ENCODE peak calls at places on chromosomes 5 and 9, in seven cellular contexts. S, V, T, Y, W, L and C are unnamed samples.

GRCh38 chr9:127608104-127608966 is 3.7 kb upstream of the STXBP1 start:
- DNase-seq in Y (peak), W (peak), T (peak), S (peak), V (peak), L (no peak), C (no peak)

GRCh38 chr5:149679876-149680809 is 50.0 kb upstream of the PPARGC1B start:
- DNase-seq in T (no peak), L (no peak), S (no peak), Y (no peak), W (no peak), V (peak), C (no peak)

GRCh38 chr9:93121316-93122241 is 12.5 kb downstream of the NINJ1 start:
- DNase-seq in W (no peak), T (no peak), V (peak), L (no peak), S (no peak), Y (no peak), C (no peak)

GRCh38 chr5:167861134-167861930 is 430.1 kb upstream of the WWC1 start:
- DNase-seq in T (peak), V (no peak), Y (peak), L (no peak), W (peak), S (no peak), C (no peak)

GRCh38 chr9:28093141-28093540 is 519.9 kb upstream of the C9orf72 start:
- DNase-seq in S (no peak), L (no peak), T (no peak), W (no peak), V (no peak), Y (no peak), C (no peak)

GRCh38 chr9:35697486-35697885 is 7.8 kb upstream of the TPM2 start:
- DNase-seq in V (peak), S (no peak), L (no peak), W (no peak), T (no peak), Y (no peak), C (no peak)

GRCh38 chr9:17795708-17796107 is 216.8 kb downstream of the SH3GL2 start:
- DNase-seq in Y (no peak), L (no peak), S (no peak), V (peak), T (no peak), W (no peak), C (no peak)

GRCh38 chr5:73615085-73615484 is 10.9 kb upstream of the ARHGEF28 start:
- DNase-seq in L (no peak), V (no peak), W (no peak), Y (peak), T (no peak), S (no peak), C (no peak)

GRCh38 chr5:127030259-127031146 is at the start of gene MARCHF3:
- DNase-seq in S (peak), T (peak), L (peak), Y (peak), V (peak), W (peak), C (peak)

DNA sequence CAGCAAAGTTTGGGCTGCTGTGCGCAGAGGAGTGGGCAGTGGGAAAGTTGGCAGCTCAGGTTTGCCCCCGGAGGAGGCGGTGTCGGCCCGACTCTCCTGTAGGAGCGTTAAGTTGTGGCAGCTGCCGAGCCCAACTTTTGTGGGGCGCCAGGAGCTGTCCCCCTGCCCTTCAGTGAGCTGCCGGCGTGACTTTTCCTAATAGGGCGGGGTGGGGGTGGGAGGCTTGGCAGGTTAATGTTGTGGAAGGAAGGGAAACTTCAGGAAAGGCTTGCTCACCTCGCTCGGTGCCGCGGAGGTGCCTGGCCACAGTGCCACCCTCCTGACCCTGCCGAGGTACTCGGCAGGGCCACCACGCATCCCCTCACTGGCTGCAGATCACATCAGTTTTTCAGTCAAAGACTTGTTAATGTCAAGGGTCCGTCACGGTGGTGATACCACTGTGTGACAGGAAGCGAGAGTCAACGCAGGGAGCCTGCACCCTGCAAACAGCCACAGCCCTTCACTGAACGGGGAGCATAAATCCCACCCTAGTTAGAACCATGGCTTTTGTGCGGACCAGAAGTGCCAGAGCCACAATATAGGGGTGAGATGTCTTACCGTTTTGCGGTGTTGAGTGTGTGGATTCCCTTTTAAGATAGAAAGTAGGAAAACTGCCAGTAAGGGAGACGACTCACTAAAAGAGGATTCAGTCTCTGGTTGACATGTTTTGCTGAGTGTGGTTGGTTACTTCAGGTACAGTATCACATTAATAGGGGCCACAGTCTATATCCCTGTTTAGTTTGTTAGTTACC is 746 bp downstream of the LNPEP start:
- DNase-seq in T (peak), L (peak), V (peak), S (peak), Y (peak), W (no peak), C (peak)
- TF ChIP-seq CTCF in T (no peak), L (no peak), V (no peak), S (no peak), Y (no peak), W (peak), C (no peak)

DNA sequence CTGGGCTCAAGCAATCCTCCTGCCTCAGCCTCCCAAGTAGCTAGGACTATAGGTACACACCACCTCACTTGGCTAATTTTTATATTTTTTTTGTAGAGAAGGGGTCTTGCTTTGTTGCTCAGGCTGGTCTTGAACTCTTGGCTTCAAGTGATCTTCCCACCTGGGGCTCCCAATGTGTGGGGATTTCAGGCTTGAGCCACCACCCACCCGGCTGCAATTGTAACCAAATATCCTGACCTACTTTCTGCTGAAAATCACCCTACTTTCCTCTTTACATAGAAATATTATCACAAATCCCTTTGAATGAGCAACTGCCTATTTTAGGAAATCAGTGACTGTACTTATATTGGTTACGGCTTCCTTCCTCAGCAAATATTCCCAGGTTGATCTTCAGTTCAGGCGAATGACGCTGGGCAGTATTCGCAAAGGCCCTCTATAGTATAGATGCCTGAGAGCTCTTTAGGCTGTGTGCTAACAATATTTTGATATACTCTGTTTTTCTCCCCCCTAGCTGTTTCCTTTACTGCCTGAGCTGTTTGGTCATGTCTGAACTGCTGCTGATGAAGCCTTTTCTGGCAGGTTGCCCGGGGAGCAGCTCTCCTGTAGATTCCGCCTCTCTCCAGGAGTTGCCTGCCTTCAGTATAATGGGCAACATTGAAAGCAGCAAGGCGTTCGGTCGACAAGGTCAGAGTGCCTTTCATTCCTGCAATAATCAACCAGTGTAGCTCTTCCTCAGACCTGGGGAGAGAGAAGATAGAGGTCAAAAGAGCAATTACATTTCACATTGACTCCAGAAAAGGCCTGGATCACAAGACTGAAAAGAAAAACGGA is 59.8 kb upstream of the ZNF608 start:
- DNase-seq in Y (peak), S (no peak), V (peak), L (peak), W (peak), T (peak), C (no peak)
- H3K4me3 ChIP-seq in Y (no peak), S (no peak), V (no peak), L (no peak), W (no peak), T (no peak), C (no peak)

DNA sequence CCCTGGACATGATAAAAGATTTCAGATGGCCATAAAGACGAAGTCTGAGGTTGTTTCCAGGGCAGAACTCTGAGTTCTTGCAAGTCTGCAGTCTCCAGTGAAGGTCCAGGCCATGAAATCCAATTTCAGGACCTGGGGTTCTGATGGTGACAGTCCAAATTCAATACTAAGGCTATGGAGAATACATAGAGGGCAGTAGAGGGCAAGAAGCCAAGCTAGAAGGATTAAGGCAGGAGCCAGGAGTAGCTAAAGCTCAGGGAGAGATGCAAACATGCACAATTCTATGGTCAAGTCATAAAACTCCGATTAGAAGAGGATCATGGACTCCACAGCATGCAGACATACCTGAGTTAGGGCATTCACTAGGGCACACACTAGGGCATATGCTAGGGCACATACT is 11.4 kb downstream of the SLIT3 start:
- DNase-seq in T (no peak), Y (no peak), W (no peak), S (no peak), L (no peak), V (no peak), C (no peak)
- TF ChIP-seq CTCF in T (no peak), Y (no peak), W (peak), S (no peak), L (no peak), V (no peak), C (no peak)

DNA sequence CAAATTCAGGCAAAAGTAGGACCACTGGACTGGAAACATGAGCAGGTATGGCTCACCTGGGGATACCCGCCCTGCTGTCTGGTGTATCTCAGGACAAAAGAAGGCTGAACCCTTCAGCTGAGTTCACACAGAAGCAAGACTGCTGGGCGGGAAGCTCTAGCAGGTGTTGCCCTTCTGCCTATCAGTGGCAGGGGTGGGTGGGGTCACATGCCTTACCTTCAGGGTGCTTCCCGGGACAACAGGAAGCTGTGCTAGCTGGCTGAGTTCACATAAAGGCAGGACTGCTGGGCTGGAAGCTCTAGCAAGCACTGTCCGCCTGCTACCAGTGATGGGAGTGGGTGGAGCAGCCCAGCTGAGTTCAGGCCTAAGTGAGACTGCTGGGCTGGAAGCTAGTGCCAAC is 498.8 kb upstream of the ZNF608 start:
- DNase-seq in L (no peak), Y (no peak), W (no peak), T (no peak), S (no peak), V (peak), C (no peak)
- H3K4me3 ChIP-seq in L (no peak), Y (no peak), W (no peak), T (no peak), S (no peak), V (no peak), C (no peak)

DNA sequence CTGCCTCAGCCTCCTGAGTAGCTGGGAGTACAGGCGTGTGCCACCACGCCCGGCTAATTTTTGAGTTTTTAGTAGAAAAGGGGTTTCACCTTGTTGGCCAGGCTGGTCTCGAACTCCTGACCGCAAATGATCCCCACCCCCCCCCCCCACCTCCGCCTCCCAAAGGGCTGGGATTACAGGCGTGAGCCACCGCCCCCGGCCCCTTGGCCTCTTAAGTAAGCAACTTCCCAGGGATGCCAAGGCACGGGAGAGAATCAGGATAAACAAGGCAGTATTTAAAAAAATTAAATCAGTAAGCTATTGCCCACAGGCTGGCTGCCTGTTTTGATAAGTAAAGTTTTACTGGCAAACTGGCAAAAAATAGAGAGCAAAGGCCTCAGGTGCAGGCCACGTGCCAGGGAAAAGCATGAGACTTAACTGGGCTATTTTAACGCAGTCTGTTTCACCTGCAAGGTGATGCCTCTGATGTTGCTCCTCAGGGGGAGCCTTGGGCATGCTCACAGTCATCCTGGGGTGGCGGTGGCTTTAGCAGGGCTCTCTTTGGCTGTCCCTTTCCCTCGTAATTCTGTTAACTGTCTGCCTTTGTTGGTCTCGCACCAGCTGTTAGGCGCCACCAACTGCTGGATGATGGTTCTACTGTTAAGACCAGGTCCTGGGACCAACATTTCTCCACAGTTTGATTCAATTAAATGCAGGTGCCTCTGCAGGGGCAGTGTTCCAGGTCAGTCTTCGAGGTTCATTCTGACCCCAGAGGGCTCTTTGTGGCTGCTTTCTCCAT is 19.4 kb upstream of the RNF130 start:
- DNase-seq in W (peak), S (no peak), Y (peak), L (no peak), V (no peak), T (peak), C (no peak)
- TF ChIP-seq CTCF in W (peak), S (peak), Y (peak), L (no peak), V (no peak), T (peak), C (no peak)

GRCh38 chr5:16740476-16740875 is 123.7 kb upstream of the RETREG1 start:
- DNase-seq in L (no peak), S (no peak), V (no peak), Y (no peak), T (no peak), W (peak), C (no peak)

GRCh38 chr5:16737173-16737572 is 120.4 kb upstream of the RETREG1 start:
- DNase-seq in Y (no peak), V (no peak), S (no peak), L (no peak), T (no peak), W (no peak), C (no peak)

GRCh38 chr5:16741007-16741406 is 124.2 kb upstream of the RETREG1 start:
- DNase-seq in W (peak), T (peak), S (no peak), L (no peak), V (no peak), Y (peak), C (no peak)

GRCh38 chr5:16737620-16738364 is 121.0 kb upstream of the RETREG1 start:
- DNase-seq in L (no peak), Y (no peak), W (no peak), S (no peak), T (no peak), V (no peak), C (no peak)

DNA sequence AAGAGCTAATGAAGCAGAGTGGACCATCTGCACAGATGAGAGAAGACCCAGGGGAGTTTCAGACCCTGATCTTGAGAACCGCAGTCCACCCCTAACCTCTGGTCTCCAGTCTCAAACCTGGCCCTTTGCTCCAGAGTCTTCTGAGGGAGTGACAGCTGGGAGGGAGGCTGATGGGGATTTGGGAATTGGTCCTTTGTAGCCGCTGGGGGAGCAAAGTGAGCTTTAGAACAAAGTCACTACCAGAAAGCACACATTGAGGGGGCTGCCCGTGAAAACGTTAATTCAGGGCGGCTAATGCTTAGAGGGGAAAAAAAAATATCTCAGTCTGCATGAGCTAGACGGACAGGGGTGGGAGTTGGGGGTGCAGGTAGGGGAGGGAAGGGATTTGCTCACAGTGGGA is 123.2 kb upstream of the RETREG1 start:
- DNase-seq in Y (no peak), S (no peak), L (no peak), W (no peak), V (no peak), T (no peak), C (no peak)
- H3K4me3 ChIP-seq in Y (no peak), S (no peak), L (no peak), W (no peak), V (no peak), T (no peak), C (no peak)

GRCh38 chr9:134170525-134171315 is 6.4 kb upstream of the RNU6ATAC start:
- DNase-seq in T (no peak), V (no peak), L (no peak), S (no peak), W (no peak), Y (no peak), C (no peak)

GRCh38 chr9:134169724-134170401 is 5.5 kb upstream of the RNU6ATAC start:
- DNase-seq in L (no peak), W (no peak), V (peak), S (no peak), T (no peak), Y (no peak), C (no peak)

GRCh38 chr9:134169166-134169565 is 4.8 kb upstream of the RNU6ATAC start:
- DNase-seq in Y (no peak), S (no peak), W (no peak), V (no peak), L (no peak), T (no peak), C (no peak)

GRCh38 chr9:134167530-134167931 is 3.2 kb upstream of the RNU6ATAC start:
- DNase-seq in S (no peak), T (peak), W (no peak), V (no peak), Y (peak), L (no peak), C (no peak)

GRCh38 chr9:134168731-134169130 is 4.4 kb upstream of the RNU6ATAC start:
- DNase-seq in V (no peak), W (no peak), T (no peak), L (no peak), S (no peak), Y (no peak), C (no peak)
- TF ChIP-seq CTCF in V (no peak), W (no peak), T (peak), L (no peak), S (no peak), Y (no peak), C (peak)

DNA sequence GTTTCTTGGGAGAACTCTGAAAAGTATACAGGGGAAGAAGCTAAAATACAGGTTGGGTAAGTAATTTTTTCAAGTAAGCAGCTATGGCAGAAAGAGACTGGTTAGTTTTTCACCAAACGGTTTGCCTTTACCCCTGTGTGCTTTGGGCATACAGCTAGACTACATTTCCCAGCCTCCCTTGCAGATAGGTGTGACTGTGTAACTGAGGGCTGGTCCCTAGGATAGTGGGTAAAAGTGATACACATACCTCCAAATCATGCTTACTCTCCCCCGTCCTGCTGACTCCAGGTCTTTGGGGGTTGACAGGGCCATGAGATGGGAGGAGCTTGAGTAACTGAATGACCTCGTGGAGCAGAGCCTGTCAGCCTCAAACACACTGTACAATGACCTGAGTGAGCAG is 208.6 kb upstream of the GDNF start:
- DNase-seq in T (no peak), V (no peak), L (no peak), W (no peak), S (no peak), Y (no peak), C (no peak)
- H3K4me3 ChIP-seq in T (no peak), V (no peak), L (no peak), W (no peak), S (no peak), Y (no peak), C (no peak)

GRCh38 chr5:12022444-12022843 is 118.2 kb upstream of the CTNND2 start:
- DNase-seq in L (no peak), Y (no peak), V (no peak), T (no peak), W (no peak), S (no peak), C (no peak)

GRCh38 chr5:12019306-12019705 is 115.1 kb upstream of the CTNND2 start:
- DNase-seq in S (no peak), W (no peak), V (no peak), T (no peak), L (no peak), Y (no peak), C (no peak)

GRCh38 chr5:12023614-12024241 is 119.5 kb upstream of the CTNND2 start:
- DNase-seq in T (peak), L (no peak), S (no peak), V (no peak), Y (peak), W (peak), C (peak)
- TF ChIP-seq CTCF in T (peak), L (peak), S (peak), V (peak), Y (peak), W (peak), C (peak)